ENCODE peak calls at places on chromosome 16, in seven cellular contexts. O is psoas muscle, G is epithelial cell of esophagus, D is cardiac muscle cell, B is natural killer cell, S is activated B cell treated with CpG ODN at 0.5 μM for 24 hours, W is upper lobe of right lung. U is an unnamed sample.

GRCh38 chr16:70152578-70153302 is 20.8 kb upstream of the CLEC18C start:
- DNase-seq in W (no peak), D (no peak), S (no peak), O (no peak), G (no peak), B (no peak), U (no peak)

GRCh38 chr16:23877107-23878070 is 41.6 kb downstream of the PRKCB start:
- DNase-seq in W (no peak), O (no peak), B (no peak), G (no peak), D (no peak), S (no peak), U (no peak)

GRCh38 chr16:66662445-66663194 is 33.9 kb downstream of the CMTM4 start:
- DNase-seq in O (no peak), B (no peak), G (no peak), W (no peak), S (no peak), D (peak), U (no peak)

GRCh38 chr16:29991571-29991904 is 3.9 kb downstream of the HIRIP3 start:
- DNase-seq in O (no peak), G (no peak), W (no peak), B (no peak), D (no peak), S (no peak), U (peak)

GRCh38 chr16:82379601-82380000 is 209.6 kb upstream of the MPHOSPH6 start:
- DNase-seq in D (no peak), W (no peak), O (no peak), S (no peak), G (no peak), B (no peak), U (no peak)

GRCh38 chr16:11848842-11849241 is 2.5 kb downstream of the RSL1D1 start:
- DNase-seq in O (no peak), B (no peak), W (no peak), S (no peak), D (no peak), G (peak), U (no peak)

GRCh38 chr16:58128721-58129096 is 472 bp downstream of the CFAP20 start:
- DNase-seq in G (no peak), B (peak), D (peak), S (no peak), W (peak), O (no peak), U (no peak)

GRCh38 chr16:27230562-27230991 is 27.3 kb downstream of the KDM8 start:
- DNase-seq in B (peak), G (no peak), S (peak), W (no peak), D (peak), O (no peak), U (peak)

GRCh38 chr16:83005653-83006160 is 378.9 kb downstream of the CDH13 start:
- DNase-seq in W (no peak), S (no peak), O (no peak), D (no peak), G (peak), B (no peak), U (no peak)

GRCh38 chr16:67857547-67858233 is 10.2 kb upstream of the CENPT start:
- DNase-seq in G (peak), S (no peak), B (no peak), W (peak), O (peak), D (no peak), U (no peak)

GRCh38 chr16:68242085-68242484 is 3.1 kb upstream of the PLA2G15 start:
- DNase-seq in O (no peak), G (no peak), S (no peak), B (no peak), D (no peak), W (no peak), U (no peak)

DNA sequence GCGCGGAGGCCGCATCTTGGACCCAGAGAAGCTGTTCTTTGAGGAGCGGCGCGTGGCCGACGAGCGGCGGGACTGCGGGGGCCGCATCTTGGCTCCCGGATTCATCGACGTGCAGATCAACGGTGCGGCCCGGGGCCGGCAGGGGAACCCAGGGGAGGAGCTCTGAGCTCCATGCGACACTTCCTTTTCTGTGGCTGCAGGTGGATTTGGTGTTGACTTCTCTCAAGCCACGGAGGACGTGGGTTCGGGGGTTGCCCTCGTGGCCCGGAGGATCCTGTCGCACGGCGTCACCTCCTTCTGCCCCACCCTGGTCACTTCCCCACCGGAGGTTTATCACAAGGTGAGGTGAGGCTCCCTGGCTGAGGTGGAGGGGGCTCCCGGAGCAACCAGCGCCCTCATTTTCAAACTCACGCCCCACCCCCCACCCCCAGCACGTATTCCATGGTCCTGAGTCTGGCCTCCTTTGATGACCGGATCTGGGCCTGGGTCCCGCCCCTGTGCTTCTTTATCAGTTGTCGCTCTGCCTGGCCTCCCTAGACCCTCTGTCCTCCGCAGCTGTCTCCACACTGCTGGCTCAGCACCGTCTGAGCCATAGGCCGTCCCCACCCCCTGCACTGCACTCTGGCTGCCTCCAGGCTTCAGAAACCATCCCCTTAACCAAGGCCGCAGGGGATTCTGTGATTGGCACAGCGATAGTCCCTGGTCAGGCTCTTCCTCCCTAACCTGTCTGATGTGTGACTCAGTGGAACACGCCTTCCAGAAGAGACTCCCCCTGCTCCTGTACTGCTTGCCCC is 810 bp downstream of the AMDHD2 start:
- DNase-seq in D (no peak), B (peak), S (peak), W (peak), G (peak), O (peak), U (no peak)
- TF ChIP-seq CTCF in D (no peak), B (no peak), S (no peak), W (no peak), G (no peak), O (no peak), U (no peak)

GRCh38 chr16:10668322-10669045 is 26.2 kb downstream of the TEKT5 start:
- DNase-seq in B (no peak), W (no peak), D (peak), O (no peak), G (peak), S (no peak), U (no peak)
- TF ChIP-seq CTCF in B (peak), W (peak), D (peak), O (peak), G (peak), S (no peak), U (peak)

GRCh38 chr16:56851671-56852400 is 13.2 kb upstream of the SLC12A3 start:
- DNase-seq in S (no peak), B (no peak), G (no peak), W (peak), D (no peak), O (no peak), U (no peak)
- TF ChIP-seq CTCF in S (no peak), B (no peak), G (peak), W (peak), D (peak), O (no peak), U (peak)

GRCh38 chr16:1965610-1966009 is 984 bp upstream of the RPS2 start:
- DNase-seq in G (no peak), S (no peak), B (no peak), O (no peak), W (peak), D (no peak), U (no peak)

GRCh38 chr16:1961651-1962067 is 2.3 kb downstream of the NDUFB10 start:
- DNase-seq in W (no peak), B (no peak), O (no peak), S (no peak), G (no peak), D (no peak), U (no peak)

GRCh38 chr16:1964506-1965471 is at the start of gene RPS2:
- DNase-seq in S (peak), G (peak), W (peak), D (peak), B (peak), O (peak), U (peak)

GRCh38 chr16:1966460-1966859 is at the start of gene RNF151:
- DNase-seq in B (no peak), W (no peak), G (no peak), D (no peak), O (no peak), S (no peak), U (no peak)

DNA sequence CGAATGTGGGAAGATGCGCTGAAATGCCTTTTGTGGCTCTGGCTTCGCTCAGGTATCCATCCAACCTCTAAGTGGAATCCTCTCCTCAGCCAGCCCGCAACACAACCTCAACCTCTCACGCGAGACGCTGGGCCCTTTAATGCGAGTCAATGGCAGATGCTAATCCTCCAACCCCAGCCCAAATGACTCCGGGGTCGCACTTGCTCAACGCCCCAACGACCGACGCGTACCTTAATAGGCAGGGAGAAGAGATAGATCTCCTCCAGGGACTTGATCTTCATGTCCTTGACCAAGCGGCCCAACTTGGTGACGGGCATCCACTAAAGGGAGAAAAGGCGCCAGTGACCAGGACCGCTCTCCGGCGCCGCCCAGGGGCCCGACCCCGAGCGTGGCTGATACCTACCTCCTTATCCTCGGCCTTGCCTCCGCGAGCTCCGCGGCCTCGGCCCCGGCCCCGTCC is 550 bp downstream of the RPS2 start:
- DNase-seq in B (no peak), D (peak), O (no peak), W (no peak), S (no peak), G (no peak), U (no peak)
- TF ChIP-seq CTCF in B (no peak), D (peak), O (no peak), W (peak), S (no peak), G (no peak), U (peak)

GRCh38 chr16:720990-721764 is at the start of gene ANTKMT:
- DNase-seq in B (peak), O (peak), W (peak), S (peak), G (peak), D (peak), U (no peak)
- TF ChIP-seq CTCF in B (no peak), O (no peak), W (no peak), S (no peak), G (no peak), D (no peak), U (peak)

DNA sequence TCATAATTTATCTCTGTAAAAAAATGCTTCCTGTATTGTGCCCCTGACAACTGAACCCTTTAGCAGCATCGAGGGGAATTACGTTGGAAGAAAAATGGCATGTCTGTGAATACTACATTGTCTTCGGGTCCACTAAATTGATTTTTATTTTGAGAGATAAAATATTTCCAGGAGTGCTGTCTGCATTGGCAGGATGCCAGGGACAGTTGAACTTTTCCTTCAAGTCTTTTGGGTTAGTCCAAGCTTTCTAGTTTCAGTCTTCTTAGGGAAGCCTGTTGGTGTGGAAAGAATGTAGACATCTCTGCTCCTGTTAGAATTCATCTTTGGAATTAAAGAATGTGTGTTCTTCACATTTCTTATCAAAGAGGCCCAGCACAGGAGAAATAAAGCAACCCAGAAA is 557.9 kb downstream of the TMEM114 start:
- DNase-seq in D (no peak), W (no peak), S (no peak), B (no peak), O (no peak), G (no peak), U (no peak)
- TF ChIP-seq CTCF in D (no peak), W (no peak), S (no peak), B (no peak), O (no peak), G (no peak), U (no peak)

GRCh38 chr16:55044366-55044975 is 113.8 kb downstream of the IRX5 start:
- DNase-seq in B (no peak), O (no peak), S (no peak), D (no peak), W (no peak), G (no peak), U (no peak)

GRCh38 chr16:55045329-55046145 is 114.9 kb downstream of the IRX5 start:
- DNase-seq in W (no peak), O (no peak), B (no peak), D (no peak), S (no peak), G (no peak), U (no peak)

GRCh38 chr16:55046513-55046912 is 115.8 kb downstream of the IRX5 start:
- DNase-seq in B (no peak), G (no peak), O (no peak), S (no peak), W (no peak), D (no peak), U (no peak)

GRCh38 chr16:55047331-55047730 is 116.7 kb downstream of the IRX5 start:
- DNase-seq in S (no peak), D (no peak), W (no peak), G (no peak), B (no peak), O (no peak), U (no peak)

DNA sequence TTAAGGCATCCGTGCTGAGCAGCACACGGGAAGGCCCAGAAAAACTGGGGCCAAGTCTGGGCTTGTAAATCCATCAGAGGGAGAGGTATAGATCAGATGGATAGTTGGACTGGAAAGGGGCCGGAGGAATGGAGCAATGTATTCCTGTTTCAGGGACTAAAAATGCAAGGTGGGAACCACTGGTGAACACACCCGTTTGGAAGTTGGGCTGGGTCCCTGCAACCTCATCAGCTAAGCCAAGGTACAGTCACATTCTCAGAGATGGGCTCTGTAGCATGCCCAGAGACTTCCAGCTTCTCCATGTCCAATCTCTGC is 115.4 kb downstream of the IRX5 start:
- DNase-seq in O (no peak), D (no peak), G (no peak), W (no peak), S (no peak), B (no peak), U (no peak)
- TF ChIP-seq CTCF in O (no peak), D (no peak), G (no peak), W (no peak), S (no peak), B (no peak), U (no peak)

GRCh38 chr16:84194470-84195200 is 3.7 kb downstream of the ADAD2 start:
- DNase-seq in D (no peak), G (no peak), W (peak), B (no peak), S (no peak), O (no peak), U (no peak)
- TF ChIP-seq CTCF in D (no peak), G (no peak), W (no peak), B (no peak), S (no peak), O (no peak), U (no peak)

GRCh38 chr16:4570688-4571321 is 14.7 kb downstream of the C16orf96 start:
- DNase-seq in S (no peak), B (no peak), G (no peak), W (no peak), D (no peak), O (no peak), U (no peak)

GRCh38 chr16:4578961-4579530 is 22.9 kb downstream of the C16orf96 start:
- DNase-seq in W (no peak), O (no peak), G (no peak), B (no peak), D (no peak), S (no peak), U (no peak)

GRCh38 chr16:4576008-4576407 is 19.9 kb downstream of the C16orf96 start:
- DNase-seq in B (no peak), G (no peak), D (no peak), W (no peak), S (no peak), O (no peak), U (no peak)

GRCh38 chr16:4572715-4573114 is 16.6 kb downstream of the C16orf96 start:
- DNase-seq in O (no peak), G (no peak), S (no peak), B (no peak), D (no peak), W (no peak), U (no peak)

GRCh38 chr16:4574919-4575705 is 19.0 kb downstream of the C16orf96 start:
- DNase-seq in G (no peak), O (no peak), S (no peak), B (no peak), W (no peak), D (no peak), U (no peak)
- TF ChIP-seq CTCF in G (no peak), O (no peak), S (no peak), B (no peak), W (no peak), D (no peak), U (no peak)

GRCh38 chr16:87180069-87180468 is 137.1 kb downstream of the C16orf95 start:
- DNase-seq in G (no peak), W (no peak), B (no peak), O (no peak), S (no peak), D (no peak), U (peak)
- TF ChIP-seq CTCF in G (no peak), W (no peak), B (no peak), O (no peak), S (no peak), D (no peak), U (no peak)

U was measured in chondrocyte.